ENCODE peak calls at places on chromosomes 16 and 17, in ten cellular contexts. I, B, A, D, X, J, G, M, S and T are unnamed samples.

GRCh38 chr16:67163164-67163902 is 1.2 kb upstream of the HSF4 start:
- DNase-seq in J (peak), B (peak), A (no peak), G (peak), D (peak), S (no peak), M (no peak), I (peak), X (no peak), T (peak)

GRCh38 chr16:3254309-3254708 is 2.1 kb downstream of the MEFV start:
- DNase-seq in M (no peak), S (no peak), D (no peak), A (no peak), J (no peak), I (no peak), G (no peak), X (no peak), B (no peak), T (no peak)

GRCh38 chr16:5073279-5073629 is 1.6 kb downstream of the ALG1 start:
- DNase-seq in D (no peak), A (peak), S (no peak), M (no peak), B (peak), G (no peak), I (no peak), J (no peak), X (no peak), T (peak)

GRCh38 chr17:19762515-19762961 is 14.4 kb upstream of the ALDH3A1 start:
- DNase-seq in A (no peak), M (no peak), J (peak), X (peak), D (no peak), G (no peak), I (no peak), S (peak), B (peak), T (peak)

GRCh38 chr17:31540602-31541307 is 149.3 kb downstream of the RAB11FIP4 start:
- DNase-seq in X (no peak), G (no peak), M (no peak), D (no peak), S (no peak), B (no peak), A (no peak), I (no peak), J (no peak), T (no peak)

GRCh38 chr17:75574404-75575093 is 13.1 kb upstream of the MYO15B start:
- DNase-seq in X (no peak), I (no peak), A (no peak), S (no peak), D (no peak), B (no peak), J (no peak), M (no peak), G (no peak), T (no peak)

GRCh38 chr17:18117974-18118632 is 9.5 kb downstream of the MYO15A start:
- DNase-seq in B (peak), J (no peak), A (no peak), X (no peak), M (no peak), I (no peak), S (no peak), D (no peak), G (no peak), T (no peak)

GRCh38 chr16:67164599-67165061 is at the start of gene HSF4:
- DNase-seq in A (peak), S (peak), G (no peak), I (no peak), B (no peak), D (no peak), X (no peak), M (no peak), J (peak), T (no peak)

GRCh38 chr16:84462296-84463210 is 41.9 kb downstream of the MEAK7 start:
- DNase-seq in D (no peak), I (peak), G (no peak), X (no peak), M (no peak), J (no peak), B (no peak), A (no peak), S (no peak), T (no peak)

GRCh38 chr16:22386976-22387375 is 12.6 kb upstream of the CDR2 start:
- DNase-seq in S (peak), B (peak), D (no peak), G (no peak), M (peak), I (no peak), X (no peak), J (no peak), A (peak), T (peak)

GRCh38 chr17:78990349-78991016 is 10.8 kb upstream of the LGALS3BP start:
- DNase-seq in B (no peak), G (no peak), X (no peak), S (no peak), A (no peak), M (no peak), I (peak), D (no peak), J (no peak), T (no peak)

GRCh38 chr16:47150067-47150466 is 6.3 kb upstream of the NETO2 start:
- DNase-seq in B (no peak), X (no peak), G (no peak), M (no peak), S (no peak), J (no peak), I (no peak), A (no peak), D (no peak), T (no peak)

GRCh38 chr17:4956493-4957061 is 5.7 kb downstream of the ENO3 start:
- DNase-seq in S (no peak), J (peak), I (no peak), G (no peak), X (no peak), A (peak), D (no peak), M (no peak), B (no peak), T (no peak)

GRCh38 chr17:19369107-19369778 is 6.7 kb upstream of the B9D1 start:
- DNase-seq in D (no peak), I (peak), M (no peak), A (no peak), J (peak), B (no peak), G (no peak), S (no peak), X (no peak), T (no peak)

GRCh38 chr17:1211287-1211686 is 31.5 kb upstream of the ABR start:
- DNase-seq in A (no peak), G (no peak), I (no peak), M (no peak), S (no peak), D (no peak), X (no peak), B (no peak), J (no peak), T (no peak)

GRCh38 chr17:70609566-70609965 is 440.2 kb downstream of the KCNJ2 start:
- DNase-seq in I (no peak), S (no peak), B (no peak), M (no peak), D (no peak), X (no peak), A (no peak), J (no peak), G (no peak), T (no peak)